ENCODE peak calls at places on chromosomes 4 and X, in ten cellular contexts. One of them, this sample, is unnamed. For H3K4me1, the result is how much of the 10 kb centered on the place peaks cover.

GRCh38 chr4:159352609-159353008 is 249.7 kb downstream of the RAPGEF2 start:
- DNase-seq in uterus: no peak
- DNase-seq in prostate gland: no peak
- DNase-seq in IMR-90: no peak
- DNase-seq in PC-9: no peak
- DNase-seq in pancreas: no peak
- DNase-seq in CD8-positive, alpha-beta T cell: no peak
- DNase-seq in neural progenitor cell: no peak
- DNase-seq in lower lobe of right lung: no peak
- DNase-seq in cardiac muscle cell: no peak
- DNase-seq in this sample: no peak

GRCh38 chr4:17197070-17197469 is 298.6 kb upstream of the LDB2 start:
- DNase-seq in uterus: no peak
- DNase-seq in prostate gland: no peak
- DNase-seq in IMR-90: no peak
- DNase-seq in PC-9: no peak
- DNase-seq in pancreas: no peak
- DNase-seq in CD8-positive, alpha-beta T cell: no peak
- DNase-seq in neural progenitor cell: no peak
- DNase-seq in lower lobe of right lung: no peak
- DNase-seq in cardiac muscle cell: no peak
- DNase-seq in this sample: no peak

GRCh38 chr4:3217771-3218170 is 31.2 kb upstream of the MSANTD1 start:
- DNase-seq in uterus: no peak
- DNase-seq in prostate gland: no peak
- DNase-seq in IMR-90: no peak
- DNase-seq in PC-9: no peak
- DNase-seq in pancreas: no peak
- DNase-seq in CD8-positive, alpha-beta T cell: no peak
- DNase-seq in neural progenitor cell: no peak
- DNase-seq in lower lobe of right lung: peak
- DNase-seq in cardiac muscle cell: no peak
- DNase-seq in this sample: peak

GRCh38 chr4:88765729-88766128 is 68.1 kb upstream of the NAP1L5 start:
- DNase-seq in uterus: no peak
- DNase-seq in prostate gland: peak
- DNase-seq in IMR-90: peak
- DNase-seq in PC-9: peak
- DNase-seq in pancreas: no peak
- DNase-seq in CD8-positive, alpha-beta T cell: no peak
- DNase-seq in neural progenitor cell: no peak
- DNase-seq in lower lobe of right lung: no peak
- DNase-seq in cardiac muscle cell: no peak
- DNase-seq in this sample: no peak

GRCh38 chr4:113823291-113823659 is 61.7 kb upstream of the CAMK2D start:
- DNase-seq in uterus: no peak
- DNase-seq in prostate gland: no peak
- DNase-seq in IMR-90: peak
- DNase-seq in PC-9: no peak
- DNase-seq in pancreas: no peak
- DNase-seq in CD8-positive, alpha-beta T cell: no peak
- DNase-seq in neural progenitor cell: no peak
- DNase-seq in lower lobe of right lung: no peak
- DNase-seq in cardiac muscle cell: no peak
- DNase-seq in this sample: no peak

GRCh38 chrX:10074241-10074941 is 82.4 kb upstream of the CLCN4 start:
- DNase-seq in uterus: no peak
- DNase-seq in prostate gland: peak
- DNase-seq in IMR-90: no peak
- DNase-seq in PC-9: no peak
- DNase-seq in pancreas: no peak
- DNase-seq in CD8-positive, alpha-beta T cell: no peak
- DNase-seq in neural progenitor cell: no peak
- DNase-seq in lower lobe of right lung: no peak
- DNase-seq in cardiac muscle cell: no peak
- DNase-seq in this sample: no peak

GRCh38 chr4:140870427-140870826 is 114.2 kb upstream of the TBC1D9 start:
- DNase-seq in uterus: no peak
- DNase-seq in prostate gland: no peak
- DNase-seq in IMR-90: no peak
- DNase-seq in PC-9: no peak
- DNase-seq in pancreas: no peak
- DNase-seq in CD8-positive, alpha-beta T cell: no peak
- DNase-seq in neural progenitor cell: no peak
- DNase-seq in lower lobe of right lung: no peak
- DNase-seq in cardiac muscle cell: no peak
- DNase-seq in this sample: no peak

GRCh38 chr4:15153662-15154061 is 151.4 kb downstream of the CPEB2 start:
- DNase-seq in uterus: no peak
- DNase-seq in prostate gland: no peak
- DNase-seq in IMR-90: peak
- DNase-seq in PC-9: no peak
- DNase-seq in pancreas: no peak
- DNase-seq in CD8-positive, alpha-beta T cell: no peak
- DNase-seq in neural progenitor cell: no peak
- DNase-seq in lower lobe of right lung: no peak
- DNase-seq in cardiac muscle cell: no peak
- DNase-seq in this sample: no peak

GRCh38 chr4:88753658-88754431 is 56.2 kb upstream of the NAP1L5 start:
- DNase-seq in uterus: no peak
- DNase-seq in prostate gland: no peak
- DNase-seq in IMR-90: no peak
- DNase-seq in PC-9: no peak
- DNase-seq in pancreas: no peak
- DNase-seq in CD8-positive, alpha-beta T cell: no peak
- DNase-seq in neural progenitor cell: no peak
- DNase-seq in lower lobe of right lung: no peak
- DNase-seq in cardiac muscle cell: no peak
- DNase-seq in this sample: no peak

GRCh38 chr4:7322166-7322991 is 112.4 kb downstream of the PSAPL1 start:
- DNase-seq in uterus: no peak
- DNase-seq in prostate gland: no peak
- DNase-seq in IMR-90: no peak
- DNase-seq in PC-9: no peak
- DNase-seq in pancreas: no peak
- DNase-seq in CD8-positive, alpha-beta T cell: no peak
- DNase-seq in neural progenitor cell: peak
- DNase-seq in lower lobe of right lung: peak
- DNase-seq in cardiac muscle cell: peak
- DNase-seq in this sample: peak

GRCh38 chrX:36462142-36462541 is 542.6 kb downstream of the CFAP47 start:
- DNase-seq in uterus: no peak
- DNase-seq in prostate gland: no peak
- DNase-seq in IMR-90: no peak
- DNase-seq in PC-9: no peak
- DNase-seq in pancreas: no peak
- DNase-seq in CD8-positive, alpha-beta T cell: no peak
- DNase-seq in neural progenitor cell: peak
- DNase-seq in lower lobe of right lung: no peak
- DNase-seq in cardiac muscle cell: no peak
- DNase-seq in this sample: no peak

GRCh38 chr4:15063341-15063740 is 61.1 kb downstream of the CPEB2 start:
- DNase-seq in uterus: no peak
- DNase-seq in prostate gland: no peak
- DNase-seq in IMR-90: no peak
- DNase-seq in PC-9: no peak
- DNase-seq in pancreas: no peak
- DNase-seq in CD8-positive, alpha-beta T cell: no peak
- DNase-seq in neural progenitor cell: no peak
- DNase-seq in lower lobe of right lung: no peak
- DNase-seq in cardiac muscle cell: no peak
- DNase-seq in this sample: no peak

DNA sequence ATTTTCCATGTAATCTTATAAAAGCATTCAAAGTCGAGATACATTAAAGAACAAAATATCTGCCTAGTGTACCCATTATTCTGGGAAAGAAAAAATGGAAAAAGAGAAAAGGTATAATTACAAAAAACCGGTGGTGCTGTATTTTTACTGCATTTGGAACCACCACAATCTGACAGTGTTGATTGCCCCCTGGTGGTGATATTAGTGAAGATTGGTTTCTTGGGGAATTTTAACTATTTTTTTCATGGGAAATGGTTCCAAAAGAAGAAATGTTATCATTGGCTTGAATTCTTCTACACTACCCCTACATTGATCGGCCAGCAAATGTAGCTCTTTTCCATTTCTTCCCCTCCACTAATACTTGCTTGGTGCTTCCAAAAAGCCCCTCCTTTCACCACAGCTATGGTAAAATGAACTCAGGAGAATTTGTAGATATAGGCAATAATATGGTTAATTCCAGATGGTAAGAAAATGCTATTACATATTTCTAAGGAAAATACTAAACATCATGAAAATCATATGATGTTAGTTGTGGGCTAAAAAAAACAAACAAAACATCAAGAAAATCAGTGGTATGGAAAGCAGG is 50.0 kb downstream of the COX18 start:
- DNase-seq in uterus: no peak
- DNase-seq in prostate gland: peak
- DNase-seq in IMR-90: peak
- DNase-seq in PC-9: peak
- DNase-seq in pancreas: no peak
- DNase-seq in CD8-positive, alpha-beta T cell: no peak
- DNase-seq in neural progenitor cell: peak
- DNase-seq in lower lobe of right lung: no peak
- DNase-seq in cardiac muscle cell: peak
- DNase-seq in this sample: no peak
- TF ChIP-seq CTCF in uterus: peak
- TF ChIP-seq CTCF in prostate gland: peak
- TF ChIP-seq CTCF in IMR-90: peak
- TF ChIP-seq CTCF in PC-9: peak
- TF ChIP-seq CTCF in pancreas: peak
- TF ChIP-seq CTCF in CD8-positive, alpha-beta T cell: peak
- TF ChIP-seq CTCF in neural progenitor cell: peak
- TF ChIP-seq CTCF in lower lobe of right lung: peak
- TF ChIP-seq CTCF in cardiac muscle cell: peak
- TF ChIP-seq CTCF in this sample: peak

GRCh38 chrX:94107981-94108380 is 434.0 kb downstream of the FAM133A start:
- DNase-seq in uterus: no peak
- DNase-seq in prostate gland: no peak
- DNase-seq in IMR-90: no peak
- DNase-seq in PC-9: no peak
- DNase-seq in pancreas: no peak
- DNase-seq in CD8-positive, alpha-beta T cell: no peak
- DNase-seq in neural progenitor cell: no peak
- DNase-seq in lower lobe of right lung: no peak
- DNase-seq in cardiac muscle cell: no peak
- DNase-seq in this sample: no peak
- H3K4me1 ChIP-seq in uterus: under half
- H3K4me1 ChIP-seq in prostate gland: under half
- H3K4me1 ChIP-seq in IMR-90: under half
- H3K4me1 ChIP-seq in PC-9: under half
- H3K4me1 ChIP-seq in pancreas: under half
- H3K4me1 ChIP-seq in CD8-positive, alpha-beta T cell: under half
- H3K4me1 ChIP-seq in neural progenitor cell: under half
- H3K4me1 ChIP-seq in lower lobe of right lung: under half
- H3K4me1 ChIP-seq in cardiac muscle cell: under half
- H3K4me1 ChIP-seq in this sample: under half

DNA sequence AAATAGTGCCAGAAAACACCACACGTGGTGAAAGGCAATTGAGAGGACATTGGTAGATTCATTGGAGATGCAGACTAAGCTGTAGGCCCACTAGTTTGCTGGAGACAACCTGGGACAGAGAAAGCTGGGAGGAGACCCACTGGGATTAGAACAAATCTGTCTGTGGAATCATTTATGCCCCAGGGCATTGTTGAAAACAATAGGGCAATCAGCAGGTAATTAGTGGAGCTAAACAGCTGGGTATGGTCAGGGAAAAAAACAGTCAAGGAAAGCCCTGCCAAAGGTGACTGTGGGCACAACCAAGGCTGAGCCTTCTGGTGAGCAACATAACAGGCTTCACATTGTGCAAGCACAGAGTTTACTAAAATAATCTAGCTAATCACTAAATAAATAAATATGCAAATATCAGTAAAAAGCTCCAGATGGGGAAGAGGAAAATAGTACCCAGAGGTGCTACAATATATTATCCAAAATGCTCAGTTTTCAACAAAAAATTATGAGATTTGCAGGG is 9.0 kb downstream of the TCEAL3 start:
- DNase-seq in uterus: no peak
- DNase-seq in prostate gland: no peak
- DNase-seq in IMR-90: no peak
- DNase-seq in PC-9: no peak
- DNase-seq in pancreas: no peak
- DNase-seq in CD8-positive, alpha-beta T cell: no peak
- DNase-seq in neural progenitor cell: no peak
- DNase-seq in lower lobe of right lung: no peak
- DNase-seq in cardiac muscle cell: no peak
- DNase-seq in this sample: no peak
- TF ChIP-seq CTCF in uterus: no peak
- TF ChIP-seq CTCF in prostate gland: no peak
- TF ChIP-seq CTCF in IMR-90: no peak
- TF ChIP-seq CTCF in PC-9: no peak
- TF ChIP-seq CTCF in pancreas: no peak
- TF ChIP-seq CTCF in CD8-positive, alpha-beta T cell: no peak
- TF ChIP-seq CTCF in neural progenitor cell: no peak
- TF ChIP-seq CTCF in lower lobe of right lung: no peak
- TF ChIP-seq CTCF in cardiac muscle cell: no peak
- TF ChIP-seq CTCF in this sample: no peak

GRCh38 chrX:107561468-107562215 is 66.7 kb upstream of the PRPS1 start:
- DNase-seq in uterus: no peak
- DNase-seq in prostate gland: no peak
- DNase-seq in IMR-90: peak
- DNase-seq in PC-9: no peak
- DNase-seq in pancreas: no peak
- DNase-seq in CD8-positive, alpha-beta T cell: no peak
- DNase-seq in neural progenitor cell: peak
- DNase-seq in lower lobe of right lung: no peak
- DNase-seq in cardiac muscle cell: no peak
- DNase-seq in this sample: no peak
- H3K4me1 ChIP-seq in uterus: under half
- H3K4me1 ChIP-seq in prostate gland: under half
- H3K4me1 ChIP-seq in IMR-90: under half
- H3K4me1 ChIP-seq in PC-9: under half
- H3K4me1 ChIP-seq in pancreas: under half
- H3K4me1 ChIP-seq in CD8-positive, alpha-beta T cell: under half
- H3K4me1 ChIP-seq in neural progenitor cell: under half
- H3K4me1 ChIP-seq in lower lobe of right lung: under half
- H3K4me1 ChIP-seq in cardiac muscle cell: under half
- H3K4me1 ChIP-seq in this sample: under half

GRCh38 chrX:155577682-155578081 is 35.1 kb downstream of the TMLHE start:
- DNase-seq in uterus: no peak
- DNase-seq in prostate gland: no peak
- DNase-seq in IMR-90: no peak
- DNase-seq in PC-9: no peak
- DNase-seq in pancreas: no peak
- DNase-seq in CD8-positive, alpha-beta T cell: no peak
- DNase-seq in neural progenitor cell: no peak
- DNase-seq in lower lobe of right lung: no peak
- DNase-seq in cardiac muscle cell: no peak
- DNase-seq in this sample: no peak
- TF ChIP-seq CTCF in uterus: no peak
- TF ChIP-seq CTCF in prostate gland: no peak
- TF ChIP-seq CTCF in IMR-90: no peak
- TF ChIP-seq CTCF in PC-9: no peak
- TF ChIP-seq CTCF in pancreas: no peak
- TF ChIP-seq CTCF in CD8-positive, alpha-beta T cell: no peak
- TF ChIP-seq CTCF in neural progenitor cell: peak
- TF ChIP-seq CTCF in lower lobe of right lung: no peak
- TF ChIP-seq CTCF in cardiac muscle cell: no peak
- TF ChIP-seq CTCF in this sample: no peak

GRCh38 chr4:143374771-143375170 is 38.1 kb downstream of the GAB1 start:
- DNase-seq in uterus: no peak
- DNase-seq in prostate gland: no peak
- DNase-seq in IMR-90: no peak
- DNase-seq in PC-9: no peak
- DNase-seq in pancreas: no peak
- DNase-seq in CD8-positive, alpha-beta T cell: no peak
- DNase-seq in neural progenitor cell: no peak
- DNase-seq in lower lobe of right lung: no peak
- DNase-seq in cardiac muscle cell: no peak
- DNase-seq in this sample: no peak
- H3K4me1 ChIP-seq in uterus: under half
- H3K4me1 ChIP-seq in prostate gland: under half
- H3K4me1 ChIP-seq in IMR-90: under half
- H3K4me1 ChIP-seq in PC-9: under half
- H3K4me1 ChIP-seq in pancreas: under half
- H3K4me1 ChIP-seq in CD8-positive, alpha-beta T cell: under half
- H3K4me1 ChIP-seq in neural progenitor cell: under half
- H3K4me1 ChIP-seq in lower lobe of right lung: under half
- H3K4me1 ChIP-seq in cardiac muscle cell: under half
- H3K4me1 ChIP-seq in this sample: under half

This sample was measured in left lung.